ENCODE peak calls at places on chromosomes 4 and X, in five cellular contexts. T, B, H, M and Q are unnamed samples.

GRCh38 chr4:139300431-139301142 is 718 bp upstream of the NAA15 start:
- DNase-seq in T (no peak), B (peak; percentile 25), H (no peak), M (peak; percentile 72), Q (peak; percentile 65)

GRCh38 chr4:10926025-10926424 is 241.5 kb upstream of the CLNK start:
- DNase-seq in T (no peak), B (no peak), H (no peak), M (no peak), Q (no peak)

GRCh38 chr4:115515379-115516171 is 402.2 kb upstream of the NDST4 start:
- DNase-seq in T (no peak), B (no peak), H (no peak), M (no peak), Q (no peak)

GRCh38 chrX:44012484-44013096 is 39.4 kb upstream of the NDP start:
- DNase-seq in T (no peak), B (peak; percentile 77), H (no peak), M (peak; percentile 41), Q (no peak)

GRCh38 chr4:150229538-150229937 is 151.3 kb downstream of the DCLK2 start:
- DNase-seq in T (no peak), B (peak; percentile 10), H (no peak), M (peak; percentile 93), Q (no peak)

GRCh38 chr4:82899339-82899738 is 1.2 kb upstream of the THAP9 start:
- DNase-seq in T (no peak), B (no peak), H (no peak), M (no peak), Q (no peak)

GRCh38 chrX:48715066-48715465 is 18.5 kb downstream of the SUV39H1 start:
- DNase-seq in T (no peak), B (no peak), H (no peak), M (peak; percentile 58), Q (peak; percentile 21)

GRCh38 chrX:13845721-13846378 is 29.0 kb upstream of the GPM6B start:
- DNase-seq in T (no peak), B (no peak), H (no peak), M (no peak), Q (no peak)

GRCh38 chr4:37324526-37324925 is 80.0 kb downstream of the NWD2 start:
- DNase-seq in T (peak; percentile 49), B (no peak), H (no peak), M (no peak), Q (no peak)

GRCh38 chr4:165199286-165199685 is 8.1 kb upstream of the KLHL2 start:
- DNase-seq in T (no peak), B (no peak), H (no peak), M (no peak), Q (no peak)

GRCh38 chrX:10549280-10549679 is 71.1 kb downstream of the MID1 start:
- DNase-seq in T (no peak), B (no peak), H (no peak), M (no peak), Q (no peak)

GRCh38 chr4:73683033-73683432 is 57.3 kb upstream of the CXCL8 start:
- DNase-seq in T (no peak), B (peak; percentile 59), H (no peak), M (no peak), Q (no peak)

GRCh38 chrX:152895121-152895520 is 2.7 kb upstream of the ZNF185 start:
- DNase-seq in T (no peak), B (no peak), H (no peak), M (no peak), Q (no peak)

GRCh38 chr4:143358923-143359694 is 22.4 kb downstream of the GAB1 start:
- DNase-seq in T (no peak), B (peak; percentile 12), H (no peak), M (peak; percentile 93), Q (peak; percentile 48)

GRCh38 chr4:184669251-184669650 is 19.7 kb downstream of the PRIMPOL start:
- DNase-seq in T (no peak), B (no peak), H (no peak), M (no peak), Q (no peak)

GRCh38 chrX:101417981-101418841 is 10.2 kb downstream of the HNRNPH2 start:
- DNase-seq in T (no peak), B (no peak), H (peak; percentile 72), M (no peak), Q (no peak)

GRCh38 chr4:153488719-153489384 is 22.7 kb downstream of the TMEM131L start:
- DNase-seq in T (no peak), B (no peak), H (no peak), M (no peak), Q (no peak)

GRCh38 chr4:88021824-88022223 is 14.4 kb downstream of the PKD2 start:
- DNase-seq in T (no peak), B (no peak), H (no peak), M (peak; percentile 51), Q (no peak)

GRCh38 chrX:18994713-18995112 is 10.8 kb upstream of the PHKA2 start:
- DNase-seq in T (peak; percentile 17), B (peak; percentile 70), H (no peak), M (peak; percentile 90), Q (no peak)

GRCh38 chr4:113881256-113881655 is 98.2 kb downstream of the ARSJ start:
- DNase-seq in T (no peak), B (no peak), H (no peak), M (peak; percentile 62), Q (no peak)

DNA sequence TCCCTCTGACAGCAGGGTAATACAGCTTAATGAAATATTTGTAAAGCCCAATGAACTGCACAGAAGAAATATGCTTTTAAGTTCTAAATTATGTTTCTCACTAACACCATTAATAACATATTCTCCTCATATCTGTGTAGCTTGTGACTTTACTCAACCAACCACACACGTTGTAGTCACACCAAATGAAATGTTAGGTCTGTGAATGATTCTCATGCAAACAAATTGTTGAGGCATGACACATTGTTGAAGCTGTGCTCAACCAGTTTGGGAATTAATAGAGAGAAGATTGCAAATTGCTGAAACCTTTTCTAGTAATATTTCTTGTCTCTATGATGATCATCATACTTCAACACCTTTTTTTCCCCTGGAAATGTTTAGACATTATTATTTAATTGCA is 645.9 kb downstream of the PCDH7 start:
- DNase-seq in T (no peak), B (no peak), H (no peak), M (peak; percentile 30), Q (no peak)
- TF ChIP-seq MAFK in T (no peak), B (no peak), H (no peak), M (no peak), Q (no peak)

GRCh38 chr4:7370038-7370437 is 64.7 kb downstream of the PSAPL1 start:
- DNase-seq in T (no peak), B (no peak), H (no peak), M (no peak), Q (no peak)
- TF ChIP-seq MAFK in T (no peak), B (no peak), H (no peak), M (no peak), Q (no peak)

GRCh38 chrX:68909945-68910344 is 81.1 kb downstream of the EFNB1 start:
- DNase-seq in T (no peak), B (no peak), H (no peak), M (no peak), Q (no peak)

GRCh38 chrX:68915778-68916177 is 87.0 kb downstream of the EFNB1 start:
- DNase-seq in T (no peak), B (no peak), H (no peak), M (no peak), Q (no peak)

GRCh38 chrX:68914337-68914989 is 85.6 kb downstream of the EFNB1 start:
- DNase-seq in T (no peak), B (no peak), H (no peak), M (no peak), Q (peak; percentile 24)

GRCh38 chrX:68910743-68911142 is 81.9 kb downstream of the EFNB1 start:
- DNase-seq in T (no peak), B (no peak), H (no peak), M (no peak), Q (no peak)

GRCh38 chrX:68912113-68912980 is 83.5 kb downstream of the EFNB1 start:
- DNase-seq in T (no peak), B (no peak), H (peak; percentile 50), M (no peak), Q (no peak)
- TF ChIP-seq MAFK in T (peak; percentile 3), B (no peak), H (peak; percentile 56), M (no peak), Q (no peak)

GRCh38 chr4:89939464-89939863 is 44.8 kb downstream of the MMRN1 start:
- DNase-seq in T (no peak), B (no peak), H (no peak), M (no peak), Q (no peak)

DNA sequence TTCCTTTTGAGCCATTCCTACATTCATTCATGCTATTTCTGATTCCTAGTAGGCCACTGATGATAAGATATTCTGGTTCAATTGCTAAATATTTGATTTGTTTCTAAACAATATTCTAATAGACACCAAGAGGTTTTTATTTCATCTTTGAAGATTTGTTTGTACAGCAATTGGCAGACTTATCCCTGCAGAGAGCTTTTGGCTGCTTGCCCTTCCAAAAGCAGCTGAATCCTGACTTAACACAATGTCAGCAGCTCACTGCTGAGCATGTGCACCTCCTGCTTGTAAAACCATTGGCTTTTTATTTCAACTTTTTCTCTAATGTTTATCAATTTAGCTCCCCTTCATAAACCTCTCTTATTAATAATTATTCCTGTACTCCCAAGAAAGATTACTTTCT is 45.3 kb downstream of the MMRN1 start:
- DNase-seq in T (no peak), B (no peak), H (no peak), M (no peak), Q (no peak)
- TF ChIP-seq MAFK in T (no peak), B (no peak), H (no peak), M (no peak), Q (no peak)

GRCh38 chrX:39249999-39250398 is 448.7 kb downstream of the MID1IP1 start:
- DNase-seq in T (no peak), B (no peak), H (no peak), M (no peak), Q (no peak)
- TF ChIP-seq MAFK in T (no peak), B (no peak), H (no peak), M (no peak), Q (no peak)

DNA sequence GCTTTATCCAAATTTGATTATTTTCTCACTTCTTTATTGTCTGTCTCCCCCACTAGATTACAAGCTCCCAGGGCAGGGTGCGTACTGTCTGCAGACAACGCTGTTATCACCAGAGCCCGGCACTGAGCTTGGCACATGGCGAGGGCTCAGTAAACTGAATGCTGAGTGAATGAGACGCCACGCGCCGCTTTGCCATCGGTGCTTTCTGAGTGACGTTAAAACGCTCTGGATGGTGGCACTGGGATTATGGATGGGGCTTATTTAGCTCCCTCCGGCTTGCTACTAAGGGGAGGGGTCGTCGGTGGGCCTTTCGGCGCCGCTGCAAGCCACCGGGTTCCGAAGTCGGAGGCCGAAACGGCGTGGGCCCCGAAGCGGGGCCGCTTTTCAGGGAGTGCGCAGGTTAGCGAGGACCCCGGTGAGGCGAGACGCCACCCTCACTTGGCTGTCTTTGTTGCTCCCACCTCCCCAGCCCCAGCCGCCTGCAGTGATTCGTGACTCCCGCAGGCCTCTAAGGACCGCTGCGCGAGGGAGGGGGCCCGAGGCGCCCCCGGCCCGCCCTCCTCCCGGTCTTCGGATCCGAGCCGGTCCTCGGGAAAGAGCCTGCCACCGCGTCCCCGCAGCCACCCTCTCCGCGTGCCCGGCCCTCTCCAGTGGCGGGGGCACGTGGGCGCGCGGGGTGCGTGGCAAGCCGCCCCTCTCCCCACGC is 566 bp upstream of the FHL1 start:
- DNase-seq in T (no peak), B (no peak), H (peak; percentile 51), M (no peak), Q (no peak)
- TF ChIP-seq MAFK in T (no peak), B (no peak), H (no peak), M (no peak), Q (no peak)

GRCh38 chr4:60989141-60989540 is 211.0 kb upstream of the ADGRL3 start:
- DNase-seq in T (no peak), B (no peak), H (no peak), M (no peak), Q (no peak)
- TF ChIP-seq MAFK in T (no peak), B (no peak), H (no peak), M (no peak), Q (no peak)